ENCODE peak calls at places on chromosomes 16 and 17, in four cellular contexts. Z is IMR-90, H is H9, J is neuronal stem cell. E is an unnamed sample.

GRCh38 chr17:37476431-37477130 is 13.1 kb upstream of the DUSP14 start:
- DNase-seq in H (no peak), J (no peak), Z (peak; percentile 55), E (peak; percentile 86)

GRCh38 chr16:88989852-88990547 is 13.0 kb upstream of the CBFA2T3 start:
- DNase-seq in Z (no peak), H (no peak), J (no peak), E (no peak)

GRCh38 chr16:11056090-11056988 is 112.0 kb downstream of the CLEC16A start:
- DNase-seq in H (no peak), Z (peak; percentile 48), J (no peak), E (no peak)

GRCh38 chr16:10584956-10585561 is 4.7 kb upstream of the EMP2 start:
- DNase-seq in Z (peak; percentile 55), H (no peak), J (no peak), E (no peak)

GRCh38 chr16:72997141-72997542 is 50.8 kb downstream of the ZFHX3 start:
- DNase-seq in Z (peak; percentile 18), H (no peak), J (no peak), E (peak; percentile 73)

GRCh38 chr17:55845385-55845784 is 94.5 kb downstream of the PCTP start:
- DNase-seq in Z (peak; percentile 20), H (peak; percentile 81), J (peak; percentile 62), E (peak; percentile 34)

GRCh38 chr17:10115536-10115932 is 82.9 kb downstream of the GAS7 start:
- DNase-seq in H (no peak), Z (no peak), J (no peak), E (no peak)

GRCh38 chr16:3188925-3189825 is 1.2 kb downstream of the OR1F1 start:
- DNase-seq in J (no peak), Z (peak; percentile 59), H (peak; percentile 84), E (peak; percentile 80)

GRCh38 chr16:23500212-23500865 is 10.0 kb downstream of the GGA2 start:
- DNase-seq in Z (no peak), J (no peak), H (no peak), E (no peak)

GRCh38 chr17:40726919-40727318 is 23.4 kb upstream of the KRT24 start:
- DNase-seq in J (no peak), Z (peak; percentile 4), H (no peak), E (peak; percentile 3)

GRCh38 chr17:3801043-3801746 is at the start of gene ITGAE:
- DNase-seq in H (no peak), Z (no peak), J (no peak), E (no peak)

GRCh38 chr17:16352838-16353701 is at the start of gene CENPV:
- DNase-seq in Z (peak; percentile 34), J (peak; percentile 53), H (peak; percentile 96), E (peak; percentile 45)
- H3K23ac ChIP-seq in Z (peak within 1 kb of the TSS; percentile 37), J (peak within 1 kb of the TSS; percentile 98), H (no peak within 1 kb of the TSS), E (peak within 1 kb of the TSS; percentile 48)

GRCh38 chr17:66229783-66230538 is 746 bp upstream of the APOH start:
- DNase-seq in Z (no peak), J (no peak), H (no peak), E (no peak)

GRCh38 chr17:66227212-66228045 is 1.8 kb downstream of the APOH start:
- DNase-seq in Z (no peak), J (no peak), H (no peak), E (no peak)

GRCh38 chr17:66230918-66231543 is 1.8 kb upstream of the APOH start:
- DNase-seq in J (no peak), Z (no peak), H (no peak), E (no peak)

GRCh38 chr17:66233023-66233753 is 4.0 kb upstream of the APOH start:
- DNase-seq in J (no peak), Z (no peak), H (no peak), E (no peak)

GRCh38 chr17:66228887-66229782 is at the start of gene APOH:
- DNase-seq in Z (no peak), J (no peak), H (no peak), E (no peak)
- H2AFZ ChIP-seq in Z (no peak within 1 kb of the TSS), J (no peak within 1 kb of the TSS), H (no peak within 1 kb of the TSS), E (no peak within 1 kb of the TSS)

GRCh38 chr17:79798296-79799173 is 1.7 kb upstream of the CBX8 start:
- DNase-seq in J (no peak), Z (no peak), H (peak; percentile 68), E (no peak)
- H3K23ac ChIP-seq in J (peak overlapping the region; percentile 90), Z (peak overlapping the region; percentile 38), H (no peak overlapping the region), E (no peak overlapping the region)

DNA sequence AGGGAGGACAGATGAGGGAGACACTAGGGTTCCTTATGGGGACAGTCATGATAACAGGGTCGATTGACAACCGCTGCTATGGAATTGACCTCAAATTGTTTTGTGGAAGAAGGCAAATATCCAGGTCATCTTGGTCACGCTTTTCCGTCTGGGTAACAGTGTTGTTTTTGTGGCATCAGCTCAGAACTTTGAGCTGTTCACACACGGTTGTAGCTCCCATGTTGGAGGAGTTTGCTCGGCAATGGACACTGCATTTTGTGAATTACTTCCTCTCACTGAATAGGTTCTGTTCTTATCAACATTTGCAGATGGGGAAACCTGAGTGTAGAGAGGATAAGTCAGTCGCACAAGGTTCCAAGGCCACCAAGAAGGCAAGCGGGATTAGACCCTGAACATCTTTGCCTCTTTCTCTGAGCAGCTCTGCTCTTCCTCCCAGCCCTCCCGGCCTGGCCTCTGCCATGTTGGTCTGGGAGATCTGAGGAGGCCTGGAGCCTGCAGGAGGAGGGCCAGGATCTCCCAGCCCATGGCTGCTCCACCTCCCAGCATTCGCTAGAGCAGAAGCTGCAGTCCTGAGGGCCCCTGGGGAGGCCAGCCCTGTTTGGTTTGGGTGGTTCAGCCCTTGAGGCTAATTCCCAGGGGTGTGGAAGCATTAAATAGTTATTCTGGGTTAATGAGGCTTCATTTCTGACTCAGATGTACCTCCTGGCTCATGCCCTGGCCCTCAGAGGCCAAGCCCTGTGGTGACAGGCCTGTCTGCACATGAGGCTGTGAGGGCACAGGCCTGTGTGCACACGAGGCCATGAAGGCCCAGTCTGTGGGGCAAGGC is 154.2 kb upstream of the PLCG2 start:
- DNase-seq in Z (no peak), J (no peak), H (no peak), E (no peak)
- H2AFZ ChIP-seq in Z (no peak overlapping the region), J (no peak overlapping the region), H (no peak overlapping the region), E (no peak overlapping the region)

GRCh38 chr16:49050607-49051006 is 231.0 kb downstream of the CBLN1 start:
- DNase-seq in H (no peak), Z (no peak), J (no peak), E (no peak)

GRCh38 chr16:49049191-49049590 is 232.4 kb downstream of the CBLN1 start:
- DNase-seq in Z (no peak), J (no peak), H (no peak), E (no peak)

GRCh38 chr16:49049644-49050043 is 232.0 kb downstream of the CBLN1 start:
- DNase-seq in H (no peak), Z (no peak), J (no peak), E (no peak)

GRCh38 chr16:49051626-49052025 is 230.0 kb downstream of the CBLN1 start:
- DNase-seq in J (no peak), Z (no peak), H (no peak), E (no peak)

GRCh38 chr16:49048557-49048956 is 233.1 kb downstream of the CBLN1 start:
- DNase-seq in Z (peak; percentile 1), H (no peak), J (no peak), E (no peak)
- H3K23ac ChIP-seq in Z (no peak overlapping the region), H (no peak overlapping the region), J (no peak overlapping the region), E (no peak overlapping the region)

GRCh38 chr17:51029568-51030463 is 90.9 kb downstream of the SPAG9 start:
- DNase-seq in Z (peak; percentile 54), H (no peak), J (no peak), E (peak; percentile 71)
- H2AFZ ChIP-seq in Z (no peak overlapping the region), H (no peak overlapping the region), J (no peak overlapping the region), E (no peak overlapping the region)

GRCh38 chr17:27577124-27577761 is 53.7 kb upstream of the LGALS9 start:
- DNase-seq in J (no peak), Z (peak; percentile 82), H (peak; percentile 57), E (peak; percentile 74)
- H3K23ac ChIP-seq in J (peak overlapping the region; percentile 35), Z (peak overlapping the region; percentile 32), H (no peak overlapping the region), E (no peak overlapping the region)

GRCh38 chr17:50547035-50547735 is at the start of gene SPATA20:
- DNase-seq in Z (peak; percentile 84), J (peak; percentile 83), H (peak; percentile 97), E (peak; percentile 89)

GRCh38 chr17:50548831-50549230 is 1.9 kb downstream of the SPATA20 start:
- DNase-seq in Z (no peak), J (no peak), H (no peak), E (no peak)

GRCh38 chr17:50546701-50547034 is 306 bp upstream of the SPATA20 start:
- DNase-seq in J (no peak), H (no peak), Z (no peak), E (no peak)

GRCh38 chr17:50549256-50549941 is 2.4 kb downstream of the SPATA20 start:
- DNase-seq in Z (no peak), J (no peak), H (no peak), E (no peak)

GRCh38 chr17:50547736-50548083 is 736 bp downstream of the SPATA20 start:
- DNase-seq in Z (no peak), J (no peak), H (no peak), E (no peak)
- H2AFZ ChIP-seq in Z (peak overlapping the region; percentile 92), J (no peak overlapping the region), H (no peak overlapping the region), E (no peak overlapping the region)

GRCh38 chr16:84031556-84031955 is 11.0 kb downstream of the SLC38A8 start:
- DNase-seq in H (no peak), Z (no peak), J (no peak), E (no peak)
- H3K23ac ChIP-seq in H (no peak overlapping the region), Z (no peak overlapping the region), J (peak overlapping the region; percentile 21), E (no peak overlapping the region)

E was measured in mesenchymal stem cell.